ENCODE peak calls at places on chromosome 3, in six cellular contexts. S is substantia nigra; A is heart right ventricle; U is fibroblast of lung; R is naive thymus-derived CD4-positive, alpha-beta T cell; I is GM23338. F is an unnamed sample.

GRCh38 chr3:186705882-186706780 is 11.0 kb upstream of the KNG1 start:
- DNase-seq in S (no peak), A (no peak), U (no peak), R (no peak), I (no peak), F (no peak)

GRCh38 chr3:197256836-197257444 is 41.5 kb downstream of the DLG1 start:
- DNase-seq in S (no peak), A (no peak), U (peak), R (peak), I (peak), F (no peak)

GRCh38 chr3:72036899-72037298 is 252.0 kb upstream of the PROK2 start:
- DNase-seq in S (no peak), A (no peak), U (peak), R (no peak), I (no peak), F (no peak)

GRCh38 chr3:10512687-10513086 is 7.3 kb upstream of the ATP2B2 start:
- DNase-seq in S (no peak), A (no peak), U (no peak), R (no peak), I (no peak), F (no peak)

GRCh38 chr3:58333206-58334012 is 717 bp downstream of the PXK start:
- DNase-seq in S (no peak), A (peak), U (no peak), R (peak), I (peak), F (no peak)

GRCh38 chr3:38992117-38992779 is 59.5 kb downstream of the SCN11A start:
- DNase-seq in S (no peak), A (no peak), U (peak), R (no peak), I (no peak), F (no peak)

GRCh38 chr3:59101091-59101738 is 51.4 kb upstream of the CFAP20DC start:
- DNase-seq in S (no peak), A (no peak), U (peak), R (no peak), I (no peak), F (no peak)

GRCh38 chr3:28924744-28925360 is 356.0 kb upstream of the RBMS3 start:
- DNase-seq in S (no peak), A (no peak), U (no peak), R (no peak), I (no peak), F (no peak)

GRCh38 chr3:179063945-179064560 is 7.6 kb downstream of the ZMAT3 start:
- DNase-seq in S (no peak), A (no peak), U (peak), R (no peak), I (no peak), F (no peak)

GRCh38 chr3:131387796-131388195 is 6.2 kb downstream of the NUDT16 start:
- DNase-seq in S (no peak), A (no peak), U (no peak), R (no peak), I (no peak), F (no peak)

GRCh38 chr3:65905648-65906211 is 133.0 kb downstream of the MAGI1 start:
- DNase-seq in S (no peak), A (no peak), U (no peak), R (no peak), I (no peak), F (no peak)

GRCh38 chr3:194148383-194148782 is 12.4 kb downstream of the HES1 start:
- DNase-seq in S (peak), A (no peak), U (peak), R (no peak), I (no peak), F (no peak)

GRCh38 chr3:53650928-53651654 is 156.7 kb downstream of the CACNA1D start:
- DNase-seq in S (no peak), A (no peak), U (no peak), R (no peak), I (no peak), F (no peak)

GRCh38 chr3:157429703-157430102 is 6.9 kb upstream of the PTX3 start:
- DNase-seq in S (no peak), A (no peak), U (no peak), R (no peak), I (no peak), F (no peak)

GRCh38 chr3:67998222-67998760 is 343.9 kb upstream of the SUCLG2 start:
- DNase-seq in S (no peak), A (no peak), U (no peak), R (no peak), I (peak), F (no peak)

GRCh38 chr3:175737646-175738572 is 878.8 kb downstream of the NAALADL2 start:
- DNase-seq in S (no peak), A (no peak), U (peak), R (no peak), I (no peak), F (no peak)

GRCh38 chr3:52026016-52026415 is 30.3 kb upstream of the RPL29 start:
- DNase-seq in S (no peak), A (peak), U (no peak), R (no peak), I (no peak), F (no peak)

GRCh38 chr3:18389108-18389733 is 35.9 kb downstream of the SATB1 start:
- DNase-seq in S (no peak), A (no peak), U (no peak), R (peak), I (peak), F (no peak)

GRCh38 chr3:11632966-11633365 is 10.7 kb downstream of the VGLL4 start:
- DNase-seq in S (no peak), A (no peak), U (no peak), R (no peak), I (no peak), F (no peak)

GRCh38 chr3:171556574-171557145 is 96.5 kb upstream of the TNIK start:
- DNase-seq in S (no peak), A (no peak), U (peak), R (no peak), I (peak), F (no peak)

GRCh38 chr3:43747641-43748040 is 56.9 kb downstream of the ABHD5 start:
- DNase-seq in S (no peak), A (no peak), U (peak), R (no peak), I (no peak), F (no peak)
- H3K27ac ChIP-seq in S (no peak), A (no peak), U (peak), R (no peak), I (no peak), F (no peak)

DNA sequence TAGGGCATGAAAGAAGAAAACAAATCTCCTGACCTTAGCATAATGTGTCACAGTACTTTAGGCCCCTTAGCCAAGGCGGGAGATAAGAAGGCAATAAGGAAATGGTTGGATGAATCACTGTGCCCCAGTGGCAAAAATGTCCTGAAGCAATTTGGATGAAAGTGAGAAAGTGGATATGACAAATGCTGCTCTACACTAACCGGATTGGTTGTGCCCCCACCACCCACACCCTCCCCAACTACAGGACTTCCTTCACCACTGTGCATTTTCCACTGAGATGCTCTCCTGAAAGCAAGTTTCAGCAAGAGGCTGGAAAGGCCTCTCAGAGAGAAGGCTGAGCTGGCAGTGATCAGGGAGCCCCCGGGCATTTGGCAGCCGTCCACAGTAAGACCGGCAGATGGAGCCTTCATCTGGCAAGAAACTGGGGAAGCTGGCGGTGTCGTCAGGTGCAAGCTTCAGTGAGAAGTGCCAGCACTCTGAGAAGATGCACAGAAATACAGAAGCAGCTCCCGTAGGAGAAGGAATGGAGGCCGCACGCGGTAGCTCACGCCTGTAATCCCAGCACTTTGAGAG is 63.8 kb downstream of the ATP1B3 start:
- DNase-seq in S (no peak), A (no peak), U (peak), R (no peak), I (peak), F (no peak)
- H3K27ac ChIP-seq in S (no peak), A (no peak), U (no peak), R (no peak), I (no peak), F (no peak)

GRCh38 chr3:167899090-167899489 is 163.6 kb downstream of the SERPINI1 start:
- DNase-seq in S (no peak), A (no peak), U (no peak), R (no peak), I (no peak), F (no peak)

GRCh38 chr3:167892204-167892603 is 156.7 kb downstream of the SERPINI1 start:
- DNase-seq in S (no peak), A (no peak), U (no peak), R (no peak), I (no peak), F (no peak)

GRCh38 chr3:167895684-167896083 is 160.2 kb downstream of the SERPINI1 start:
- DNase-seq in S (no peak), A (no peak), U (no peak), R (no peak), I (peak), F (no peak)

GRCh38 chr3:167898091-167898490 is 162.6 kb downstream of the SERPINI1 start:
- DNase-seq in S (no peak), A (no peak), U (no peak), R (no peak), I (no peak), F (no peak)

GRCh38 chr3:167895178-167895577 is 159.7 kb downstream of the SERPINI1 start:
- DNase-seq in S (no peak), A (no peak), U (no peak), R (no peak), I (no peak), F (no peak)
- H3K27ac ChIP-seq in S (no peak), A (no peak), U (no peak), R (no peak), I (no peak), F (no peak)

GRCh38 chr3:12809435-12809834 is 13.0 kb downstream of the CAND2 start:
- DNase-seq in S (no peak), A (no peak), U (no peak), R (no peak), I (no peak), F (no peak)
- H3K27ac ChIP-seq in S (peak), A (peak), U (no peak), R (peak), I (no peak), F (peak)

GRCh38 chr3:8509961-8510360 is 8.3 kb downstream of the LMCD1 start:
- DNase-seq in S (no peak), A (no peak), U (peak), R (no peak), I (no peak), F (peak)
- H3K27ac ChIP-seq in S (no peak), A (no peak), U (peak), R (no peak), I (no peak), F (peak)